ENCODE peak calls at places on chromosomes 5 and 9, in six cellular contexts. Y is stomach, I is left lung, R is GM23338, G is transverse colon, S is colonic mucosa. F is an unnamed sample. For H3K27me3, the result is how much of the 10 kb centered on the place peaks cover.

GRCh38 chr5:104800440-104801048 is 1238.0 kb upstream of the NUDT12 start:
- DNase-seq in R (peak), G (no peak), S (no peak), I (no peak), Y (no peak), F (no peak)

GRCh38 chr5:39176740-39177628 is 42.4 kb downstream of the FYB1 start:
- DNase-seq in R (no peak), S (no peak), Y (no peak), I (no peak), G (no peak), F (no peak)

GRCh38 chr9:1922026-1922425 is 93.1 kb upstream of the SMARCA2 start:
- DNase-seq in S (no peak), I (no peak), G (no peak), Y (no peak), R (peak), F (no peak)

GRCh38 chr9:7691909-7692308 is 107.7 kb downstream of the DMAC1 start:
- DNase-seq in S (no peak), Y (no peak), G (no peak), I (no peak), R (no peak), F (no peak)

GRCh38 chr5:67129768-67130167 is 66.8 kb downstream of the CD180 start:
- DNase-seq in G (no peak), Y (no peak), R (no peak), S (no peak), I (no peak), F (no peak)

GRCh38 chr5:17882760-17883488 is 248.7 kb downstream of the TAF11L14 start:
- DNase-seq in I (no peak), S (no peak), G (no peak), Y (no peak), R (peak), F (no peak)

GRCh38 chr5:153713913-153714312 is 223.4 kb downstream of the GRIA1 start:
- DNase-seq in Y (no peak), G (no peak), I (no peak), R (peak), S (no peak), F (no peak)

GRCh38 chr5:172293745-172294342 is 10.3 kb upstream of the UBTD2 start:
- DNase-seq in S (no peak), G (no peak), Y (no peak), I (no peak), R (no peak), F (no peak)

GRCh38 chr5:179154346-179154990 is 94.3 kb downstream of the ZNF354C start:
- DNase-seq in I (peak), R (no peak), S (no peak), G (no peak), Y (no peak), F (peak)

GRCh38 chr9:91734371-91734981 is 215.6 kb downstream of the ROR2 start:
- DNase-seq in Y (peak), S (peak), G (peak), R (peak), I (peak), F (peak)

GRCh38 chr5:159444441-159445082 is 114.3 kb upstream of the IL12B start:
- DNase-seq in I (no peak), S (no peak), R (peak), G (no peak), Y (no peak), F (no peak)

GRCh38 chr9:97980918-97981827 is 2.0 kb upstream of the ANP32B start:
- DNase-seq in G (peak), R (no peak), Y (no peak), I (no peak), S (peak), F (no peak)

GRCh38 chr5:176166427-176166826 is 71.8 kb upstream of the SIMC1 start:
- DNase-seq in S (no peak), Y (no peak), R (no peak), I (no peak), G (no peak), F (no peak)

GRCh38 chr9:97768731-97769130 is 71.6 kb upstream of the XPA start:
- DNase-seq in G (no peak), R (no peak), S (no peak), Y (no peak), I (no peak), F (no peak)

GRCh38 chr5:72507360-72508238 is at the start of gene ZNF366:
- DNase-seq in G (no peak), I (no peak), R (no peak), S (no peak), Y (no peak), F (no peak)

GRCh38 chr5:156929366-156929948 is 33.6 kb downstream of the TIMD4 start:
- DNase-seq in Y (no peak), G (no peak), R (no peak), I (no peak), S (no peak), F (no peak)

GRCh38 chr5:91145233-91145620 is 237.9 kb downstream of the ARRDC3 start:
- DNase-seq in R (no peak), G (no peak), S (no peak), I (no peak), Y (no peak), F (no peak)

GRCh38 chr5:91141642-91142041 is 241.5 kb downstream of the ARRDC3 start:
- DNase-seq in S (no peak), R (peak), Y (no peak), I (no peak), G (no peak), F (no peak)

GRCh38 chr5:91144491-91145232 is 238.5 kb downstream of the ARRDC3 start:
- DNase-seq in I (no peak), Y (no peak), G (no peak), R (no peak), S (no peak), F (no peak)

GRCh38 chr5:91142819-91143218 is 240.3 kb downstream of the ARRDC3 start:
- DNase-seq in R (no peak), G (no peak), Y (no peak), S (no peak), I (no peak), F (no peak)

GRCh38 chr5:91143840-91144239 is 239.3 kb downstream of the ARRDC3 start:
- DNase-seq in I (no peak), G (no peak), S (no peak), Y (no peak), R (no peak), F (no peak)
- H3K27me3 ChIP-seq in I (under half), G (under half), S (under half), Y (under half), R (under half), F (under half)

DNA sequence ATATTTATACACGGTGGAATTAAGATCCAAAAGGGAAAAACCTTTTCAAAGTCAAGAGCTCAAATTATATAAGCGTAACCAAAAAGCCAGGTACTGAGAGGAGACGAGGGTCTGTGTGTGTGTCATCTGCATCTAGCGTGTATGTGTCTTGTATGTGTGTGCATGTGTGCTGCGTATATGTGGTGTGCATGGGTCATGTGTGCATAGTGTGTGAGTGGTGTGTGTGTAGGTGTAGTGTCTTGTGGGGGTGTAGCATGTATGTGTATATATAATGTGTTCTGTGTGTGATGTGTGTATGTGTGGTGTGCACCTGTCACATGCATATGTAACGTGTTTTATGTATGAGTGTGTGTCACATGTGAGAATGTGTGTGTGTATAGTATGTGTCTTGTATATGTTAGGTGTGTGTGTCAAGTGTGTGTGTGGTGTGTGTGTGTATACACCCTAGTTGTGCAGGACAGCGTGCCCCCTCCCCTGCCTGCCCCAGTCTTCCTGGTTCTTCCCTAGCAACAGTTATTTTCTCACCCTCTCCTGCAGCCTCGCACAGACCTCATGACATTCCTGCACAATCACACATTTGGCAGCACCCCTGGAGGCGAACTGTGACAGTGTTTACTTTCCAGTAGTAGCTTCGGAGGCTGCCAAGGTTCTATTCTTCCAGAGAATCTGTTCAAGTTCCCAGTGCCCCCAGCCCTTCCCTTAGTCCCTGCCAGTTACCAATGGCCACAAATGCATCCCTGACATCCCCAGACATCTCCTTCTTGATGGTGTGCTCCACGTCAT is 27.1 kb upstream of the TNIP1 start:
- DNase-seq in I (no peak), R (no peak), Y (peak), S (peak), G (peak), F (peak)
- TF ChIP-seq CTCF in I (no peak), R (no peak), Y (no peak), S (no peak), G (peak), F (no peak)

GRCh38 chr9:137978262-137978714 is 100.7 kb downstream of the CACNA1B start:
- DNase-seq in Y (peak), I (no peak), R (no peak), S (no peak), G (no peak), F (no peak)
- H3K27me3 ChIP-seq in Y (under half), I (under half), R (under half), S (under half), G (under half), F (under half)

GRCh38 chr5:94830520-94830919 is 212.1 kb downstream of the SLF1 start:
- DNase-seq in Y (no peak), S (no peak), G (no peak), I (no peak), R (peak), F (no peak)
- TF ChIP-seq CTCF in Y (no peak), S (no peak), G (no peak), I (no peak), R (peak), F (no peak)

DNA sequence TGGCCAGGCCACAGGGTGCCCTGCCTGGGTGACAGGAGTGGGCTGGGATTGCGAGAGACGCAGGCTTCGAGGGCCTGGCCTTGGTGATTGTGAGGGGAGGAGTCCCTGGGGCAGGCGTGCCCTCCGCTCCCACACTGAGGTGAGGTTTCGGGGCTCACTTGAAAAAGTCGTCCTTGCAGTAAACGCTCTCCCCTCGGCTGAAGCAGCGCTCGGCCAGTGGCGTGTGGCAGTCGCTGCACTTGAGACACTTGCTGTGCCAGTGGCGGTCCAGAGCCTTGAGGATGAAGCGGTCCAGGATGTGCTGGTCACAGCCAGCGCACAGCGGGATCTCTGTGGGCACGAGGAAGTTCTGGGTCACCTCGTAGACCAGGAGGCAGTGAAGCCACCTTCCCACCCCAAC is 4.5 kb downstream of the LHX3 start:
- DNase-seq in I (no peak), S (no peak), R (peak), Y (no peak), G (no peak), F (no peak)
- H3K27me3 ChIP-seq in I (half or more), S (half or more), R (half or more), Y (half or more), G (half or more), F (half or more)

GRCh38 chr5:174901336-174901735 is 177.0 kb downstream of the MSX2 start:
- DNase-seq in I (no peak), R (no peak), S (no peak), Y (no peak), G (no peak), F (no peak)

GRCh38 chr5:174897281-174897950 is 173.0 kb downstream of the MSX2 start:
- DNase-seq in G (no peak), S (no peak), R (no peak), I (no peak), Y (no peak), F (no peak)

GRCh38 chr5:174892742-174893141 is 168.4 kb downstream of the MSX2 start:
- DNase-seq in I (no peak), S (no peak), G (no peak), R (no peak), Y (no peak), F (no peak)

GRCh38 chr5:174900176-174900692 is 175.9 kb downstream of the MSX2 start:
- DNase-seq in R (no peak), Y (no peak), I (no peak), S (no peak), G (no peak), F (no peak)

DNA sequence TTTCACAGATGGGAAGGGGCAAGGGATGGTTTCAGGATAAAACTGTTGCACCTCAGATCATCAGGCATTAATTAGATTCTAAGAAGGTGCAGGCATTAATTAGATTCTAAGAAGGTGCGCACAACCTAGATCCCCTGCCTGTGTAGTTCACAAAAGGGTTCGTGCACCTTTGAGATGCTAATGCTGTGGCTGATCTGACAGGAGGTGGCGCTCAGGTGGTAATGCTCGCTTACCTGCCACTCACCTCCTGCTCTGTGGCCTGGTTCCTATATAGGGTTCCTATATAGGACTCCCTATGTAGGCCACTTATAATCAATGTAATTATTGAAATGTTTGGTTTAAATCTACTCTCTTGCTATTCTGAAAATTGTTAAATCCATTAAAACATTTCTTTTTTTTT is 171.0 kb downstream of the MSX2 start:
- DNase-seq in Y (no peak), S (no peak), R (peak), G (no peak), I (no peak), F (no peak)
- TF ChIP-seq CTCF in Y (no peak), S (no peak), R (peak), G (no peak), I (no peak), F (no peak)

GRCh38 chr5:132490484-132491367 is at the start of gene IRF1:
- DNase-seq in G (peak), Y (peak), S (peak), I (peak), R (peak), F (peak)
- H3K27me3 ChIP-seq in G (under half), Y (under half), S (under half), I (under half), R (under half), F (under half)

DNA sequence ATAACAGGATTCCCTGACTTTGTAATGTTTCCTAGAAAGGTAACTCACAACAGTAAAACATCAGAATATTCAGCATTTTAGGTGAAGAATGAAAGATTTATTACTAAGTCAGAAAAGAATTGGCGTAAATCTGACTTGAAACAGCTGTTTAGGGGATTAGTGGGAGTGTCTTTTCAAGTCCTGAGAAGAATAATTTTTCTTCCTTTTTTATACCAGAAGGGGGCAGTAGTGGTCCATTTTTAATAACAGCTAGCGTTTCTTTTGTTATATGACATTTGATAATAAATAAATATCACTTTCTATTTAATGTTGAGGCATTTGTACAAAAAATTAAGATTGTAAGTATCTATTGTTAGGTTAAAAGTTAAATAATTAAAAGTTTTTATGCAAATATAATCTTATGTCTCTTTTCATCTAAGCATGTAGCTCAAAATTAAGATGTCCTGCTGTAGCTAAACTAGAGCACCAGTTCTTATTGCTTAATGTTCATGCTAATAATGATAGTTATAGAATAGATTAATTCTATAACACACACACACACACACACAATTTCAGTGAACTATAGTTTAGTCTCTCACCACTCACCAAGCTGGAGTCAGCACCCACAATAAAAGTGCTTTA is 258.7 kb upstream of the ARRDC3 start:
- DNase-seq in S (no peak), Y (no peak), G (no peak), R (peak), I (no peak), F (no peak)
- TF ChIP-seq CTCF in S (peak), Y (no peak), G (peak), R (peak), I (peak), F (no peak)

GRCh38 chr5:56508249-56508648 is 275.1 kb upstream of the ANKRD55 start:
- DNase-seq in I (no peak), G (no peak), Y (no peak), R (no peak), S (no peak), F (no peak)
- H3K27me3 ChIP-seq in I (under half), G (under half), Y (under half), R (under half), S (under half), F (under half)

GRCh38 chr5:164439799-164440198 is 934.4 kb downstream of the MAT2B start:
- DNase-seq in Y (no peak), I (no peak), R (no peak), S (no peak), G (no peak), F (no peak)
- TF ChIP-seq CTCF in Y (no peak), I (no peak), R (no peak), S (no peak), G (no peak), F (no peak)